ENCODE peak calls at places on chromosomes 3 and 15, in seven cellular contexts. F, I, B, J, P, R and E are unnamed samples.

GRCh38 chr15:93165737-93166136 is 76.7 kb upstream of the RGMA start:
- DNase-seq in B (no peak), F (no peak), I (no peak), P (no peak), R (no peak), J (no peak), E (no peak)

GRCh38 chr3:190585771-190586630 is 72.1 kb downstream of the IL1RAP start:
- DNase-seq in R (no peak), B (no peak), J (no peak), P (peak), I (peak), F (peak), E (no peak)

GRCh38 chr3:54801977-54802376 is 125.9 kb downstream of the LRTM1 start:
- DNase-seq in J (no peak), I (no peak), B (no peak), F (no peak), P (no peak), R (no peak), E (no peak)

GRCh38 chr15:63909819-63910437 is 76.2 kb upstream of the HERC1 start:
- DNase-seq in B (no peak), P (no peak), I (no peak), F (no peak), R (no peak), J (no peak), E (no peak)

GRCh38 chr3:190385835-190386688 is 1.9 kb upstream of the CLDN16 start:
- DNase-seq in J (no peak), B (no peak), P (no peak), R (no peak), I (peak), F (no peak), E (no peak)

GRCh38 chr15:99440551-99441426 is 125.0 kb upstream of the MEF2A start:
- DNase-seq in J (no peak), P (no peak), B (peak), I (no peak), R (peak), F (no peak), E (no peak)

GRCh38 chr3:57227204-57227929 is at the start of gene APPL1:
- DNase-seq in J (peak), B (peak), P (peak), I (peak), F (peak), R (peak), E (peak)

GRCh38 chr3:171200052-171201029 is 173.8 kb upstream of the SLC2A2 start:
- DNase-seq in R (no peak), B (no peak), P (no peak), I (no peak), F (no peak), J (no peak), E (no peak)

GRCh38 chr3:8650583-8651416 is 6.2 kb upstream of the SSUH2 start:
- DNase-seq in F (no peak), P (no peak), R (no peak), J (no peak), I (no peak), B (peak), E (no peak)

GRCh38 chr15:27989428-27989827 is 109.7 kb downstream of the OCA2 start:
- DNase-seq in B (no peak), I (no peak), F (no peak), J (no peak), P (peak), R (no peak), E (no peak)

GRCh38 chr15:52329150-52329549 is 33.5 kb upstream of the MYO5C start:
- DNase-seq in I (no peak), F (no peak), J (no peak), P (no peak), R (no peak), B (no peak), E (no peak)

DNA sequence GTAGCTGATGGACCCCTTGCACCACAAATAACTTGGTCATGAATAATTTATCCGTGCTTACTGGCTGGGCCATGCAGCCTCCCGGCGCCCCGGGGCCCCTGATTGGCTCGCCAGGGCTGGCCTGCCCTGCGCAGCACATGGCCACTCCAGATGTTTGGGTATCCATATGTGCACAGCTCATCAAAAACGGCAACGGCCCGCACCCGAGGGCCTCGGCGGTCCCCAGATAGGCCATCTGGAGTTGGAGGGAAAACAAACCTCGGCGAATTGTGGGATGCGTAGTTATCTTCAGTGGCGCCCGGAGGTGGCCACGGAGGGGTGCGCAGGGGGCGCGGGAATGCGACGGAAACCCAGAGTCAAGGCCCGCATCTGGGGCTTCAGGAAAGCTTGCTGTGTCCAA is 156.5 kb downstream of the TLE3 start:
- DNase-seq in F (no peak), I (no peak), R (no peak), B (no peak), J (no peak), P (no peak), E (no peak)
- H3K27ac ChIP-seq in F (no peak), I (no peak), R (no peak), B (no peak), J (no peak), P (no peak), E (no peak)

GRCh38 chr15:101189708-101190107 is 62.1 kb downstream of the CHSY1 start:
- DNase-seq in P (no peak), I (no peak), J (no peak), F (no peak), B (no peak), R (no peak), E (no peak)

GRCh38 chr15:101187820-101188516 is 63.9 kb downstream of the CHSY1 start:
- DNase-seq in P (no peak), J (no peak), F (no peak), I (no peak), B (no peak), R (no peak), E (no peak)

GRCh38 chr15:101188517-101189340 is 63.1 kb downstream of the CHSY1 start:
- DNase-seq in I (peak), F (no peak), P (no peak), B (no peak), R (peak), J (no peak), E (no peak)

GRCh38 chr15:101190196-101190595 is 61.7 kb downstream of the CHSY1 start:
- DNase-seq in I (no peak), P (no peak), R (no peak), B (no peak), F (no peak), J (no peak), E (no peak)

DNA sequence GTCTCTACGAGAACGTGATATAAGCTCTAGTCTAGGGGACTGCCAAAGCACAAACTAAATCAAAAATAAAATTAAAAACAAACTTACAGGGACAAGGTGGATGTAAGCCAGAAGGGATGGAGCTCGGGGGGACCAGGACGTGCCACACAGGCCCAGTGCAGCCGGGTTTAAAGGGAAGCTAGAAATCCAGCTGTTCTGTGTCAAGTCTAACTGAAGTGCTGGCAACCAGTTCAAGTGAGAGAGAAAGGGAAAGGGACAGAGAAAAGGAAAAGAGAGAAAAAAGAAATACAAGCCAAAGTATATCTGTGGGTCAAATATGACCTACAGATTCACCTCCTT is 62.5 kb downstream of the CHSY1 start:
- DNase-seq in R (no peak), P (no peak), B (no peak), J (no peak), I (no peak), F (no peak), E (no peak)
- H3K27ac ChIP-seq in R (peak), P (peak), B (peak), J (no peak), I (peak), F (no peak), E (peak)

GRCh38 chr3:45653205-45653604 is 36.0 kb upstream of the SACM1L start:
- DNase-seq in J (no peak), P (no peak), I (no peak), B (no peak), R (no peak), F (no peak), E (no peak)
- H3K27ac ChIP-seq in J (no peak), P (peak), I (no peak), B (peak), R (no peak), F (no peak), E (no peak)

GRCh38 chr3:69360690-69361089 is 25.2 kb downstream of the FRMD4B start:
- DNase-seq in R (no peak), B (no peak), F (no peak), P (no peak), I (no peak), J (no peak), E (no peak)

GRCh38 chr3:69359339-69359893 is 26.5 kb downstream of the FRMD4B start:
- DNase-seq in J (no peak), I (no peak), R (no peak), B (no peak), F (no peak), P (no peak), E (no peak)

GRCh38 chr3:69354948-69355347 is 30.9 kb downstream of the FRMD4B start:
- DNase-seq in J (no peak), F (no peak), I (no peak), P (no peak), R (no peak), B (no peak), E (no peak)

GRCh38 chr3:69359916-69360315 is 26.0 kb downstream of the FRMD4B start:
- DNase-seq in P (no peak), F (no peak), B (no peak), I (no peak), R (no peak), J (no peak), E (no peak)

DNA sequence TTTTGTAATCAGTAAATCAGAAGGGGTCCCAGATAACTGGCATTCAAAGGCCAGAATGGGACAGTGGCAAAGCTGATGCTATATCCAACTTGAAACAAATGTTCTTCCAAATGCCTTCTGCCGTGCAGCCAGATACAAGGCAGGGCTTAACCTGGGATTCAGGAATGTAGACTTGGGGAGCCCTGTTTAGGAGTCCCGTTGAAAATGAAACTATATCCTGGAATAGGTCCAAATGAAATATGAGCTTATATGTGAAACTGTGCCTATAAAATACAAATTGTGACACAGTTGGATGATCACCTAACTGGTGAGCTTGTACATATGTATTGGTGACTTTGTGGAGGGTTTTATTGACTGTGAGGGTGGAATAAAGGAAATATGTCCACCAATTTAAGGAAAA is 28.7 kb downstream of the FRMD4B start:
- DNase-seq in J (no peak), P (no peak), R (no peak), I (no peak), B (no peak), F (no peak), E (no peak)
- H3K27ac ChIP-seq in J (no peak), P (no peak), R (no peak), I (no peak), B (no peak), F (no peak), E (no peak)

GRCh38 chr3:141250342-141250741 is 18.7 kb downstream of the PXYLP1 start:
- DNase-seq in P (no peak), J (no peak), B (no peak), R (no peak), I (no peak), F (no peak), E (no peak)

GRCh38 chr3:141249041-141249440 is 17.4 kb downstream of the PXYLP1 start:
- DNase-seq in J (no peak), P (no peak), B (no peak), I (no peak), R (no peak), F (no peak), E (no peak)

GRCh38 chr3:141246224-141246957 is 14.8 kb downstream of the PXYLP1 start:
- DNase-seq in B (no peak), I (no peak), F (no peak), R (no peak), P (no peak), J (no peak), E (no peak)

GRCh38 chr3:141248064-141248463 is 16.4 kb downstream of the PXYLP1 start:
- DNase-seq in P (no peak), B (no peak), I (no peak), F (no peak), R (no peak), J (no peak), E (no peak)

DNA sequence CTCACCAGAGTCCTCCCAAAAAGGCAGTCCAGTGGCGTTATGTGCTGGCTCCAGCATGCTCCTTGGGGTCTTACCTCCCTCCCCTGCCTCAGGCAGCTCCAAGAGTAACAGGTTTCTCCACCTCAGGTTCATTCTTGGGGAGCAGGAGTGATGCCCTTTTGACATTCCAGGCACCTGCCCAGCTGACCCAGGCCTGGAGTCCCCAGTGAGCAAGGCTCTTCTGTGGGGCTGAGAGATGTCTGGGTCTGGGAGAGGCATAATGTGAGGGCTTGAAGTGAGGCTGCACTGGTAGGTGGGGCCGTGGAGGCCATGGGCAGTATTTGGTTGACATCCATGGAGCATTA is 15.3 kb downstream of the PXYLP1 start:
- DNase-seq in I (no peak), R (no peak), J (no peak), P (no peak), B (no peak), F (no peak), E (no peak)
- H3K27ac ChIP-seq in I (no peak), R (no peak), J (no peak), P (no peak), B (no peak), F (no peak), E (no peak)

GRCh38 chr15:40308844-40309189 is 1.1 kb upstream of the PLCB2 start:
- DNase-seq in J (no peak), F (no peak), R (no peak), P (peak), I (no peak), B (peak), E (no peak)

GRCh38 chr15:40305281-40305680 is 2.5 kb downstream of the PLCB2 start:
- DNase-seq in B (no peak), F (no peak), J (no peak), R (no peak), P (no peak), I (no peak), E (no peak)

GRCh38 chr15:40307421-40308165 is at the start of gene PLCB2:
- DNase-seq in I (no peak), J (peak), P (peak), F (no peak), R (peak), B (peak), E (peak)

GRCh38 chr15:40306371-40306770 is 1.4 kb downstream of the PLCB2 start:
- DNase-seq in B (peak), I (no peak), J (no peak), R (no peak), F (no peak), P (no peak), E (no peak)

DNA sequence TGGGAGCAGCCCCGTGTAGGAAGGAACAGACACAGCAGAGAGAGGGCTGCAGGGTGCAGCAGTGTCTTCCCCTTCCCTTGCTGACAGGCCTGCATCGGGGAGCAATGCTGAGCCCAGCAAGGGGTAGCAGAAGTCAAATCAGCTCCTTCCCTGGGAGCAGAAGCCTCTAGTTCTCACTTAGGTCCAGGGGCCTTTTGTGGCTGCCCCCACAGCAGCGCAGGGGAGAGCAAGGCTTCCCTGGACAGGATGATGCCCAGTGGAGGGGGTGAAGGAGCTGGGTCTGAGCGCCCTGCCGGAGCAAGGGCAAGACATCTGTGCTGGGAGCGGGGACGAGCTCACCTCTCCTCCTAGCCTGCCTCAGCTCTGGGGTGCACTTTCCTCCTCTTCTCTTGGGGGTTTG is 827 bp downstream of the PLCB2 start:
- DNase-seq in B (no peak), J (no peak), F (no peak), I (no peak), R (no peak), P (no peak), E (no peak)
- H3K27ac ChIP-seq in B (no peak), J (peak), F (no peak), I (no peak), R (no peak), P (no peak), E (peak)

DNA sequence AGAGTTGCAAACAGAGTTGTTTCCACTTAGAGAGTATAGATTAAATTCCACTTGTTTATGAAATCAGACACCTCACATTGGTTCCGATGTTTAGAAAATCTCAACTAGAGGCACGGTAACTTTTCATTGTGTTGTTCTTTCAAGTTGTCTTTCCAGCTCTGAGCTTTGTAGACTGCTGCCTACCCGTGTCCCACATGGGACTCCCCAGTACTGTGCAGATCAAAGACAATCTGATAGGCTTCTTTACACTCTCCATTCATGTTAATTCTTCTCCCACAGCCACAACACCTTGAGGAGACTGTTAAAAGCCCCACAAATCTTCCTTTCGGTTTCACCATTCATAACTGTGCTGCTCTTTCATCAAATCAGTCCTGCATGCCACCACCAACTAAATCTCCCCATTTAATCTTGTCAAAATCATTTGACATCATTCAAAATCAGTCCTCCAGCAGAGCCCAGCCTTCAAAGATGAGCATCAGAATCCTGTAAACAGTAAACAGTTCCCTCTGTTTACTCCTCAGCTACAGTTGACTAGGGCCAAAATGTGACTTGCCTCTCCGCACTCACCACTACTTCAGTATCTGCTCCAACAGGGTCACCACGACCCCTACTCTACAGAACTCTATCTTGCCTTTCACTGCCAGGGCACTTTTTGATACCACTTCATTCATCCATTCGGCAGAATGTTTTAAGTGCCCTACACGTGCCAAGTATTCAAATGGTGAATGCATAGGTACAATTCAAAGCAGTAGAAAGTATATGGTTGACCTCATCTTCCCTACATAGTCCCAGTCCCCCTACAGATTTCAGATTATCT is 8.3 kb downstream of the ANXA2 start:
- DNase-seq in I (no peak), F (no peak), J (no peak), B (no peak), P (no peak), R (no peak), E (no peak)
- H3K27ac ChIP-seq in I (no peak), F (no peak), J (no peak), B (peak), P (no peak), R (no peak), E (no peak)

GRCh38 chr3:45534580-45535080 is 59.9 kb upstream of the LIMD1 start:
- DNase-seq in J (no peak), P (no peak), R (no peak), F (no peak), I (no peak), B (no peak), E (no peak)

GRCh38 chr3:45537596-45537959 is 57.0 kb upstream of the LIMD1 start:
- DNase-seq in P (no peak), R (no peak), F (no peak), I (no peak), J (no peak), B (no peak), E (no peak)

GRCh38 chr3:45538641-45538986 is 55.9 kb upstream of the LIMD1 start:
- DNase-seq in P (no peak), B (no peak), I (no peak), F (no peak), R (no peak), J (no peak), E (no peak)

GRCh38 chr3:45537960-45538640 is 56.5 kb upstream of the LIMD1 start:
- DNase-seq in R (peak), P (no peak), I (no peak), B (peak), F (no peak), J (no peak), E (no peak)

GRCh38 chr3:45536316-45536715 is 58.2 kb upstream of the LIMD1 start:
- DNase-seq in F (no peak), I (no peak), R (no peak), J (no peak), P (no peak), B (no peak), E (no peak)
- H3K27ac ChIP-seq in F (no peak), I (peak), R (no peak), J (no peak), P (no peak), B (no peak), E (no peak)